ENCODE peak calls at places on chromosomes 13 and 19, in four cellular contexts. One of them, this sample, is unnamed.

GRCh38 chr13:44818016-44818415 is 171.3 kb downstream of the NUFIP1 start:
- DNase-seq in fibroblast of lung: no peak
- DNase-seq in prostate gland: no peak
- DNase-seq in suprapubic skin: no peak
- DNase-seq in this sample: no peak

GRCh38 chr13:37617162-37617561 is 18.6 kb upstream of the POSTN start:
- DNase-seq in fibroblast of lung: peak; percentile 42
- DNase-seq in prostate gland: no peak
- DNase-seq in suprapubic skin: no peak
- DNase-seq in this sample: no peak

GRCh38 chr13:100240109-100240779 is 151.4 kb downstream of the PCCA start:
- DNase-seq in fibroblast of lung: peak; percentile 8
- DNase-seq in prostate gland: no peak
- DNase-seq in suprapubic skin: no peak
- DNase-seq in this sample: no peak

GRCh38 chr13:49890376-49890775 is 45.8 kb downstream of the SPRYD7 start:
- DNase-seq in fibroblast of lung: no peak
- DNase-seq in prostate gland: no peak
- DNase-seq in suprapubic skin: no peak
- DNase-seq in this sample: no peak

GRCh38 chr13:20475927-20476691 is 49.5 kb downstream of the CRYL1 start:
- DNase-seq in fibroblast of lung: no peak
- DNase-seq in prostate gland: peak; percentile 26
- DNase-seq in suprapubic skin: no peak
- DNase-seq in this sample: no peak

GRCh38 chr19:39112338-39112890 is 13.2 kb upstream of the PAK4 start:
- DNase-seq in fibroblast of lung: no peak
- DNase-seq in prostate gland: no peak
- DNase-seq in suprapubic skin: no peak
- DNase-seq in this sample: no peak

GRCh38 chr19:58387338-58388174 is 487 bp downstream of the RPS5 start:
- DNase-seq in fibroblast of lung: no peak
- DNase-seq in prostate gland: no peak
- DNase-seq in suprapubic skin: no peak
- DNase-seq in this sample: no peak

GRCh38 chr13:95689582-95689926 is 12.6 kb downstream of the DNAJC3 start:
- DNase-seq in fibroblast of lung: no peak
- DNase-seq in prostate gland: no peak
- DNase-seq in suprapubic skin: no peak
- DNase-seq in this sample: no peak

GRCh38 chr19:19514215-19514633 is 1.1 kb downstream of the TSSK6 start:
- DNase-seq in fibroblast of lung: peak; percentile 84
- DNase-seq in prostate gland: no peak
- DNase-seq in suprapubic skin: no peak
- DNase-seq in this sample: no peak

GRCh38 chr19:52007436-52007804 is 591 bp downstream of the ZNF615 start:
- DNase-seq in fibroblast of lung: no peak
- DNase-seq in prostate gland: no peak
- DNase-seq in suprapubic skin: no peak
- DNase-seq in this sample: no peak

GRCh38 chr13:21243045-21243842 is 66.8 kb downstream of the MRPL57 start:
- DNase-seq in fibroblast of lung: no peak
- DNase-seq in prostate gland: peak; percentile 26
- DNase-seq in suprapubic skin: no peak
- DNase-seq in this sample: no peak

GRCh38 chr19:42332059-42332458 is 6.6 kb downstream of the MEGF8 start:
- DNase-seq in fibroblast of lung: no peak
- DNase-seq in prostate gland: no peak
- DNase-seq in suprapubic skin: no peak
- DNase-seq in this sample: no peak

DNA sequence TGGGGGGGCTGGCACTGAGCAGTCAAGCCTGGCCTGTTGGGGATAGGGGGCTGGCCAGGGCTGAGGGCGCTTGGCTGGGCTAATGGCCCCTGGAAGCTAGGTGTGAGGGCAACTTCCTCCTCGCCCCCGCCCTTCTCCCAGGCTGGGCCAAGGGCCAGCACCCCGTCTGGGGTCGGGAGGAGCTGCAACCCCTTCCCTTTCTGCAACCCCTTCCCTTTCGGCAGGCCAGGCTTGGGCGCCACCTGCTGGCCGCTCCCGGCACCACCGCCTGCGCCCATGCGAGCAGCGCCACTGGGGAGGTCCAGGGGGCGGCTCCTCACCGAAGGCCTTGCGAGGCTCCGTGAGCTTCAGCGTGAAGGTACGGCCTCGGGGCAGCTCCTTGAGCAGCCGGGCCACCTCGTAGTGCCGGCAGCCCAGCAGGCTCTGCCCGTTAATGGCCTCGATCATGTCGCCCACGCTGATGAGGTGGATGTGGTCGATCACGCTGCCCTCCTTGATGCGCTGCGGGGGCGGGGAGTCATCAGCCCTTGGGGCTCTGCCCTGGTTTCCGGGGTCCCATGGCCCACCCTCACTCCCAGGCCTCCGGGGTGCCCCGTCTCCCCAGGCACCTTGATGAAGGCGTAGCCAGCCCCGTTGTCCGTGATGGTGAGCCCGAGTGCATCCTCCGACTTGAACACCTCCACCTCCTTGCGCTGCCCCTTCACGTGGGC is 5.0 kb upstream of the PTGER1 start:
- DNase-seq in fibroblast of lung: peak; percentile 32
- DNase-seq in prostate gland: no peak
- DNase-seq in suprapubic skin: no peak
- DNase-seq in this sample: no peak
- H3K4me3 ChIP-seq in fibroblast of lung: no peak overlapping the region
- H3K4me3 ChIP-seq in prostate gland: no peak overlapping the region
- H3K4me3 ChIP-seq in suprapubic skin: no peak overlapping the region
- H3K4me3 ChIP-seq in this sample: no peak overlapping the region

DNA sequence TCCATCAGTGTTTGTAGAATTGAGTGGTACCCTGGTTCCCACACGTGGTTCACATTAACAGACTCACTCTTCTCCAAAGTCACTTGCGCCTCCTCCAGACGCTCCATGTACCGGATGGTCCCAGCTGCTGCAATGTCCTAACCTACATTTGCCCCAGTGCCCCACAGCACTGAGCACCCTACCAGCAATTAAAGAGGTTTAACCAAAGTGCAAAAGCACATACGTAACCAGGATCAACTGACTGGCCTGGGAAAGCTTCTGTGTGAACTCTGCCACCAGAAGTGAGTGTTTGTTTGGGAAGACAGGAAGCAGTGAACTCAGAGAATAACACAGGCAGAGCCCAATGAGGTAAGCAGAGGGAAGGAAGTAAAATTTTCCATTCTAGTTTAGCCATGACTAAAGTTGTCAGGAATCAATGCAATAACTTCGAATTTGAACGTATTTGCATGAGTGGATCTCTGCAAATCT is 7.3 kb upstream of the MEDAG start:
- DNase-seq in fibroblast of lung: peak; percentile 97
- DNase-seq in prostate gland: no peak
- DNase-seq in suprapubic skin: no peak
- DNase-seq in this sample: peak; percentile 89
- TF ChIP-seq CTCF in fibroblast of lung: no peak
- TF ChIP-seq CTCF in prostate gland: no peak
- TF ChIP-seq CTCF in suprapubic skin: no peak
- TF ChIP-seq CTCF in this sample: no peak

GRCh38 chr19:37563518-37563917 is 31.1 kb downstream of the ZNF571 start:
- DNase-seq in fibroblast of lung: no peak
- DNase-seq in prostate gland: no peak
- DNase-seq in suprapubic skin: no peak
- DNase-seq in this sample: no peak
- H3K9me3 ChIP-seq in fibroblast of lung: no peaks in the 10 kb centered on the region
- H3K9me3 ChIP-seq in prostate gland: peaks cover 6% of the 10 kb centered on the region
- H3K9me3 ChIP-seq in suprapubic skin: peaks cover 79% of the 10 kb centered on the region
- H3K9me3 ChIP-seq in this sample: peaks cover 34% of the 10 kb centered on the region

DNA sequence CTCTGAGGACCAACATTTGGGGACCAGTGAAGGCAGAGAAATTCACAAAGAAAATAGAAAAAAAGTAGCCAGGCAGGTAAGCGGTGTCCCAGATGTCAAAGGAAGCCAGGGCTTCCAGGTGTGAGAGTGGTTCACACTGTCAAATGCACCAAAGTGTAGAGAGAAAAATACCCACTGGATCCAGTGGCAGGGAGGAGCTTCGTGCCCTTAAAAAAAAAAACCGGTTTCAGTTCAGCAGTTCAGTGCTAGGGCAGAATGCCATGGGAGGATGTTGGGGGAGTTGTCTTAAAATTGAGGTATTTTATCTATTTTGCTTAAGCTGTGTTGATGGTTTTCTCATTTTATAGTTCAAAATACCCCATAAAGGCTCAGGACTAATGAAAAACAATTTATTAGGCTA is 47.8 kb upstream of the C1QTNF9 start:
- DNase-seq in fibroblast of lung: no peak
- DNase-seq in prostate gland: no peak
- DNase-seq in suprapubic skin: no peak
- DNase-seq in this sample: no peak
- H3K4me3 ChIP-seq in fibroblast of lung: no peak overlapping the region
- H3K4me3 ChIP-seq in prostate gland: no peak overlapping the region
- H3K4me3 ChIP-seq in suprapubic skin: no peak overlapping the region
- H3K4me3 ChIP-seq in this sample: no peak overlapping the region

GRCh38 chr19:16025108-16026101 is 50.9 kb upstream of the TPM4 start:
- DNase-seq in fibroblast of lung: peak; percentile 66
- DNase-seq in prostate gland: no peak
- DNase-seq in suprapubic skin: no peak
- DNase-seq in this sample: peak; percentile 16
- TF ChIP-seq CTCF in fibroblast of lung: peak; percentile 69
- TF ChIP-seq CTCF in prostate gland: peak; percentile 16
- TF ChIP-seq CTCF in suprapubic skin: no peak
- TF ChIP-seq CTCF in this sample: peak; percentile 68

DNA sequence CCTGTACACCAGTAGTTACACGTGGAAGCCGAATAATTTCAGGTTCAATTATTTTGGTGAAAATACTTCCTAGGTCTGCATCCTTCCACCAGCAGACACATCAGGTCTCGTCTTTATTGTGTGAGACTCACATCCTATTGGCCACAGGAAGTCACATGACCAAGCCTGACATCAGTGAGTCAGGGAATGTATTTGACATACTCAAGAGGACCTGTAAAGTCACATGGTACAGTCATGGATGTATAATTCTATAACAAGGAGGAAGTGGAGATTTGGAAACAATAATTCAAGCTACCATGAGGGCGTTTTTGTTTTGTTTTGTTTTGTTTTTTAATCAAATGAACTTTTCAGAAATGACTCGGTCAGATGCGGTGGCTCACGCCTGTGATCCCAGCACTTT is 9.3 kb upstream of the HIF3A start:
- DNase-seq in fibroblast of lung: peak; percentile 22
- DNase-seq in prostate gland: no peak
- DNase-seq in suprapubic skin: no peak
- DNase-seq in this sample: no peak
- H3K9me3 ChIP-seq in fibroblast of lung: no peaks in the 10 kb centered on the region
- H3K9me3 ChIP-seq in prostate gland: no peaks in the 10 kb centered on the region
- H3K9me3 ChIP-seq in suprapubic skin: peaks cover 4% of the 10 kb centered on the region
- H3K9me3 ChIP-seq in this sample: peaks cover 11% of the 10 kb centered on the region